ENCODE peak calls at places on chromosome 5, in four cellular contexts. T is osteoblast; C is central memory CD4-positive, alpha-beta T cell; O is HEK293T. A is an unnamed sample.

GRCh38 chr5:157971466-157972324 is 112.8 kb upstream of the CLINT1 start:
- DNase-seq in T (peak; percentile 22), C (no peak), O (peak; percentile 13), A (peak; percentile 4)

GRCh38 chr5:40223884-40224402 is 455.8 kb upstream of the PTGER4 start:
- DNase-seq in T (peak; percentile 78), C (peak; percentile 36), O (no peak), A (no peak)

GRCh38 chr5:149895416-149896345 is 48.9 kb downstream of the PDE6A start:
- DNase-seq in T (peak; percentile 45), C (no peak), O (no peak), A (no peak)

GRCh38 chr5:170151105-170151831 is 45.6 kb downstream of the FOXI1 start:
- DNase-seq in T (peak; percentile 92), C (no peak), O (no peak), A (no peak)

GRCh38 chr5:58582004-58582403 is 871 bp upstream of the RAB3C start:
- DNase-seq in T (peak; percentile 58), C (no peak), O (peak; percentile 27), A (peak; percentile 50)

GRCh38 chr5:154273963-154274827 is 83.7 kb downstream of the GALNT10 start:
- DNase-seq in T (no peak), C (no peak), O (no peak), A (no peak)

GRCh38 chr5:135337064-135337463 is 62.0 kb downstream of the MACROH2A1 start:
- DNase-seq in T (no peak), C (no peak), O (no peak), A (no peak)

GRCh38 chr5:138339086-138339456 is 1.0 kb downstream of the FAM53C start:
- DNase-seq in T (peak; percentile 86), C (no peak), O (no peak), A (no peak)

GRCh38 chr5:159878988-159879471 is 37.3 kb upstream of the ADRA1B start:
- DNase-seq in T (peak; percentile 88), C (no peak), O (peak; percentile 60), A (no peak)

GRCh38 chr5:107361945-107362344 is 308.8 kb downstream of the EFNA5 start:
- DNase-seq in T (no peak), C (no peak), O (no peak), A (no peak)

GRCh38 chr5:1077026-1077425 is 34.8 kb downstream of the SLC12A7 start:
- DNase-seq in T (no peak), C (no peak), O (no peak), A (no peak)